ENCODE peak calls at places on chromosomes 1 and 21, in four cellular contexts. One of them, this sample, is unnamed.

GRCh38 chr1:26531651-26532131 is 2.1 kb downstream of the RPS6KA1 start:
- DNase-seq in GM23338: peak; percentile 48
- DNase-seq in CD4-positive, alpha-beta memory T cell: no peak
- DNase-seq in heart left ventricle: no peak
- DNase-seq in this sample: no peak

GRCh38 chr1:51583532-51583931 is 33.4 kb upstream of the OSBPL9 start:
- DNase-seq in GM23338: no peak
- DNase-seq in heart left ventricle: peak; percentile 87
- DNase-seq in CD4-positive, alpha-beta memory T cell: no peak
- DNase-seq in this sample: no peak

GRCh38 chr1:96519851-96520281 is 201.7 kb upstream of the PTBP2 start:
- DNase-seq in heart left ventricle: no peak
- DNase-seq in GM23338: peak; percentile 73
- DNase-seq in CD4-positive, alpha-beta memory T cell: no peak
- DNase-seq in this sample: no peak

GRCh38 chr1:241998412-241998921 is 431 bp downstream of the MAP1LC3C start:
- DNase-seq in heart left ventricle: peak; percentile 83
- DNase-seq in CD4-positive, alpha-beta memory T cell: peak; percentile 32
- DNase-seq in GM23338: peak; percentile 87
- DNase-seq in this sample: no peak

GRCh38 chr21:34644815-34645214 is 24.0 kb upstream of the CLIC6 start:
- DNase-seq in GM23338: no peak
- DNase-seq in heart left ventricle: no peak
- DNase-seq in CD4-positive, alpha-beta memory T cell: no peak
- DNase-seq in this sample: no peak

GRCh38 chr21:14591277-14591876 is 45.3 kb upstream of the SAMSN1 start:
- DNase-seq in heart left ventricle: no peak
- DNase-seq in CD4-positive, alpha-beta memory T cell: no peak
- DNase-seq in GM23338: no peak
- DNase-seq in this sample: no peak

GRCh38 chr1:14945132-14946010 is 208.2 kb upstream of the TMEM51 start:
- DNase-seq in CD4-positive, alpha-beta memory T cell: no peak
- DNase-seq in GM23338: peak; percentile 68
- DNase-seq in heart left ventricle: peak; percentile 66
- DNase-seq in this sample: no peak

GRCh38 chr1:201681375-201681774 is 142.4 kb downstream of the NAV1 start:
- DNase-seq in heart left ventricle: peak; percentile 61
- DNase-seq in GM23338: no peak
- DNase-seq in CD4-positive, alpha-beta memory T cell: no peak
- DNase-seq in this sample: no peak

GRCh38 chr1:15972409-15972808 is 3.5 kb downstream of the ZBTB17 start:
- DNase-seq in GM23338: no peak
- DNase-seq in CD4-positive, alpha-beta memory T cell: no peak
- DNase-seq in heart left ventricle: no peak
- DNase-seq in this sample: no peak

GRCh38 chr1:226429051-226429461 is 21.2 kb upstream of the PARP1 start:
- DNase-seq in CD4-positive, alpha-beta memory T cell: no peak
- DNase-seq in GM23338: no peak
- DNase-seq in heart left ventricle: no peak
- DNase-seq in this sample: no peak

GRCh38 chr1:60972841-60973364 is 109.5 kb upstream of the NFIA start:
- DNase-seq in GM23338: no peak
- DNase-seq in heart left ventricle: no peak
- DNase-seq in CD4-positive, alpha-beta memory T cell: no peak
- DNase-seq in this sample: no peak

GRCh38 chr1:15678578-15678977 is 5.5 kb upstream of the PLEKHM2 start:
- DNase-seq in CD4-positive, alpha-beta memory T cell: no peak
- DNase-seq in GM23338: peak; percentile 65
- DNase-seq in heart left ventricle: no peak
- DNase-seq in this sample: no peak

GRCh38 chr21:45491056-45491455 is 51.2 kb downstream of the SLC19A1 start:
- DNase-seq in GM23338: no peak
- DNase-seq in CD4-positive, alpha-beta memory T cell: no peak
- DNase-seq in heart left ventricle: no peak
- DNase-seq in this sample: no peak

GRCh38 chr1:183355797-183356196 is 62.4 kb downstream of the NMNAT2 start:
- DNase-seq in heart left ventricle: no peak
- DNase-seq in CD4-positive, alpha-beta memory T cell: no peak
- DNase-seq in GM23338: no peak
- DNase-seq in this sample: no peak

GRCh38 chr1:247681288-247681897 is 1.9 kb upstream of the OR13G1 start:
- DNase-seq in CD4-positive, alpha-beta memory T cell: peak; percentile 5
- DNase-seq in GM23338: peak; percentile 97
- DNase-seq in heart left ventricle: no peak
- DNase-seq in this sample: peak; percentile 83

GRCh38 chr21:46163375-46163774 is 8.0 kb upstream of the FTCD start:
- DNase-seq in GM23338: no peak
- DNase-seq in CD4-positive, alpha-beta memory T cell: no peak
- DNase-seq in heart left ventricle: no peak
- DNase-seq in this sample: no peak

GRCh38 chr1:212288614-212289013 is 3.4 kb downstream of the PPP2R5A start:
- DNase-seq in GM23338: no peak
- DNase-seq in heart left ventricle: no peak
- DNase-seq in CD4-positive, alpha-beta memory T cell: no peak
- DNase-seq in this sample: no peak

GRCh38 chr1:16396591-16396990 is 29.5 kb downstream of the SZRD1 start:
- DNase-seq in heart left ventricle: peak; percentile 49
- DNase-seq in CD4-positive, alpha-beta memory T cell: no peak
- DNase-seq in GM23338: no peak
- DNase-seq in this sample: no peak

GRCh38 chr1:18749569-18749968 is 109.9 kb downstream of the TAS1R2 start:
- DNase-seq in CD4-positive, alpha-beta memory T cell: no peak
- DNase-seq in heart left ventricle: no peak
- DNase-seq in GM23338: no peak
- DNase-seq in this sample: no peak

GRCh38 chr1:8422439-8423133 is 104.7 kb downstream of the SLC45A1 start:
- DNase-seq in heart left ventricle: peak; percentile 46
- DNase-seq in CD4-positive, alpha-beta memory T cell: peak; percentile 26
- DNase-seq in GM23338: peak; percentile 35
- DNase-seq in this sample: no peak

GRCh38 chr1:54876814-54877213 is 10.2 kb downstream of the DHCR24 start:
- DNase-seq in CD4-positive, alpha-beta memory T cell: no peak
- DNase-seq in heart left ventricle: no peak
- DNase-seq in GM23338: peak; percentile 20
- DNase-seq in this sample: no peak
- H3K36me3 ChIP-seq in CD4-positive, alpha-beta memory T cell: no peaks in the 10 kb centered on the region
- H3K36me3 ChIP-seq in heart left ventricle: peaks cover 32% of the 10 kb centered on the region
- H3K36me3 ChIP-seq in GM23338: peaks cover 74% of the 10 kb centered on the region
- H3K36me3 ChIP-seq in this sample: peaks cover 34% of the 10 kb centered on the region

GRCh38 chr1:205858141-205858961 is 8.4 kb upstream of the PM20D1 start:
- DNase-seq in GM23338: peak; percentile 15
- DNase-seq in heart left ventricle: no peak
- DNase-seq in CD4-positive, alpha-beta memory T cell: no peak
- DNase-seq in this sample: no peak
- H3K27ac ChIP-seq in GM23338: no peak overlapping the region
- H3K27ac ChIP-seq in heart left ventricle: no peak overlapping the region
- H3K27ac ChIP-seq in CD4-positive, alpha-beta memory T cell: no peak overlapping the region
- H3K27ac ChIP-seq in this sample: no peak overlapping the region

DNA sequence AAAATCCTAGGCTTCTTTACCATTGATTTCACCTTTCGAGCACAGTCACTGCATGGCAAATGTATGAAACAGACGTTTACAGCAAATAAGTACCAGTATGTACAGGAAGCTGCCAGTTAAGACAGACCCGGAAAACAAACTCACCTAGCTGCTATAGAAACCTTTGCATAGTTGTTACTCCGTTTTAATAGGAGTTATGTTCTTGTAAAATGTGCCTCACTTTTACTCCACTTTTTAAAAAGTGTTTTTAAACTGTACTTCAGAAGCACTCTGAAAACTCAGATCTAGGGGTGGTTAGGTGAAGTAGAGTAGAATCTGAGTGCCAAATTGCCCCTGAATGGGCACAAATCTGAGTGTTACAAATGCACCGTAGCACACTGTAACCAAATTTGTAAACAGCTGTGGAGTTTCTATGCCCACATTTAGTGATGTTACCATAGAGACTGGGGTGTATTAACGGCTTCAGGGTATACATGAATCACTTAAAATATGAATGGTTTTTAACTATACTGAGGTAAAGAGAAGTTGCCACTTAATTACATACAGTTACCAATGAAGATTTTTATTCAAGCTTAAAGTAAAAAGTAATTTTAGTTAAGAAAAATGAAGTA is 30.7 kb downstream of the CNIH4 start:
- DNase-seq in CD4-positive, alpha-beta memory T cell: peak; percentile 68
- DNase-seq in GM23338: no peak
- DNase-seq in heart left ventricle: no peak
- DNase-seq in this sample: no peak
- H3K36me3 ChIP-seq in CD4-positive, alpha-beta memory T cell: peaks cover 21% of the 10 kb centered on the region
- H3K36me3 ChIP-seq in GM23338: peaks cover 33% of the 10 kb centered on the region
- H3K36me3 ChIP-seq in heart left ventricle: peaks cover 81% of the 10 kb centered on the region
- H3K36me3 ChIP-seq in this sample: peaks cover 6% of the 10 kb centered on the region

GRCh38 chr1:93042134-93042821 is 36.8 kb upstream of the MTF2 start:
- DNase-seq in heart left ventricle: no peak
- DNase-seq in CD4-positive, alpha-beta memory T cell: peak; percentile 86
- DNase-seq in GM23338: no peak
- DNase-seq in this sample: no peak
- H3K27ac ChIP-seq in heart left ventricle: no peak overlapping the region
- H3K27ac ChIP-seq in CD4-positive, alpha-beta memory T cell: peak overlapping the region; percentile 76
- H3K27ac ChIP-seq in GM23338: no peak overlapping the region
- H3K27ac ChIP-seq in this sample: no peak overlapping the region

GRCh38 chr1:234393190-234393589 is 19.9 kb downstream of the COA6 start:
- DNase-seq in GM23338: peak; percentile 5
- DNase-seq in heart left ventricle: no peak
- DNase-seq in CD4-positive, alpha-beta memory T cell: no peak
- DNase-seq in this sample: no peak
- H3K36me3 ChIP-seq in GM23338: peaks cover 4% of the 10 kb centered on the region
- H3K36me3 ChIP-seq in heart left ventricle: peaks cover 40% of the 10 kb centered on the region
- H3K36me3 ChIP-seq in CD4-positive, alpha-beta memory T cell: peaks cover 4% of the 10 kb centered on the region
- H3K36me3 ChIP-seq in this sample: peaks cover 3% of the 10 kb centered on the region

GRCh38 chr21:32482565-32483292 is 70.2 kb downstream of the EVA1C start:
- DNase-seq in CD4-positive, alpha-beta memory T cell: no peak
- DNase-seq in heart left ventricle: no peak
- DNase-seq in GM23338: no peak
- DNase-seq in this sample: no peak
- H3K27ac ChIP-seq in CD4-positive, alpha-beta memory T cell: no peak overlapping the region
- H3K27ac ChIP-seq in heart left ventricle: no peak overlapping the region
- H3K27ac ChIP-seq in GM23338: no peak overlapping the region
- H3K27ac ChIP-seq in this sample: no peak overlapping the region

This sample was measured in iPS DF 6.9.